ENCODE peak calls at places on chromosome 2, in ten cellular contexts. O is activated naive CD4-positive, alpha-beta T cell; H is activated naive CD8-positive, alpha-beta T cell treated with anti-CD3 and anti-CD28 coated beads, Interleukin-2, amount 50 U/mL, for 24 hours; I is NCI-H774; E is NB4; C is GM03348; W is T1000; L is astrocyte of the cerebellum; B is naive thymus-derived CD4-positive, alpha-beta T cell; Y is astrocyte. F is an unnamed sample.

GRCh38 chr2:99299580-99299979 is 1.4 kb downstream of the LYG1 start:
- DNase-seq in L (no peak), B (no peak), E (no peak), C (no peak), I (no peak), W (no peak), O (no peak), H (no peak), Y (no peak), F (no peak)

GRCh38 chr2:130964931-130965330 is 128.2 kb downstream of the ARHGEF4 start:
- DNase-seq in H (no peak), O (no peak), E (no peak), W (no peak), C (no peak), Y (no peak), L (no peak), I (no peak), B (no peak), F (no peak)

GRCh38 chr2:165793779-165794519 is at the start of gene GALNT3:
- DNase-seq in Y (no peak), E (peak; percentile 67), B (peak; percentile 7), O (no peak), I (peak; percentile 92), L (no peak), H (peak; percentile 28), C (peak; percentile 28), W (no peak), F (peak; percentile 93)

GRCh38 chr2:239267411-239267941 is 133.3 kb downstream of the HDAC4 start:
- DNase-seq in E (peak; percentile 97), W (no peak), B (peak; percentile 95), O (peak; percentile 88), C (peak; percentile 84), H (peak; percentile 88), Y (peak; percentile 87), I (no peak), L (peak; percentile 80), F (peak; percentile 64)

GRCh38 chr2:42929985-42930581 is 137.7 kb upstream of the HAAO start:
- DNase-seq in W (no peak), B (no peak), H (no peak), O (no peak), E (peak; percentile 87), L (peak; percentile 83), C (peak; percentile 70), Y (peak; percentile 82), I (no peak), F (no peak)

GRCh38 chr2:10424051-10424450 is 24.1 kb downstream of the ODC1 start:
- DNase-seq in Y (peak; percentile 70), H (no peak), W (peak; percentile 57), I (no peak), E (no peak), L (peak; percentile 94), O (no peak), B (no peak), C (no peak), F (no peak)

GRCh38 chr2:26542676-26543505 is 65.0 kb upstream of the OTOF start:
- DNase-seq in I (no peak), O (no peak), B (no peak), L (no peak), Y (no peak), H (no peak), E (no peak), C (no peak), W (no peak), F (no peak)

GRCh38 chr2:83944174-83944573 is 514.9 kb downstream of the SUCLG1 start:
- DNase-seq in O (no peak), C (no peak), Y (no peak), H (no peak), B (no peak), W (no peak), E (no peak), I (no peak), L (no peak), F (no peak)

GRCh38 chr2:205435970-205436369 is 246.3 kb upstream of the NRP2 start:
- DNase-seq in E (peak; percentile 12), I (no peak), O (no peak), C (no peak), Y (peak; percentile 53), H (no peak), W (no peak), B (no peak), L (no peak), F (peak; percentile 19)

GRCh38 chr2:85753035-85753524 is 711 bp upstream of the ATOH8 start:
- DNase-seq in B (no peak), H (no peak), L (no peak), Y (no peak), I (no peak), O (no peak), W (no peak), E (no peak), C (no peak), F (no peak)

GRCh38 chr2:72108121-72108520 is 39.5 kb downstream of the CYP26B1 start:
- DNase-seq in E (no peak), C (peak; percentile 45), L (no peak), H (no peak), B (no peak), O (no peak), I (no peak), Y (peak; percentile 30), W (no peak), F (peak; percentile 91)

GRCh38 chr2:149744845-149745244 is 157.3 kb upstream of the MMADHC start:
- DNase-seq in W (no peak), C (peak; percentile 29), B (no peak), Y (peak; percentile 63), H (no peak), O (no peak), I (no peak), E (no peak), L (no peak), F (no peak)

GRCh38 chr2:108935231-108935863 is 53.7 kb downstream of the EDAR start:
- DNase-seq in C (no peak), I (no peak), L (no peak), H (no peak), W (no peak), B (no peak), O (no peak), E (no peak), Y (no peak), F (no peak)

GRCh38 chr2:10372862-10373240 is 70.1 kb downstream of the HPCAL1 start:
- DNase-seq in O (no peak), L (no peak), Y (no peak), W (no peak), H (no peak), E (no peak), C (no peak), B (no peak), I (no peak), F (no peak)

GRCh38 chr2:88896971-88897370 is 205.5 kb downstream of the RPIA start:
- DNase-seq in B (no peak), E (no peak), I (no peak), W (no peak), L (no peak), Y (no peak), O (no peak), C (no peak), H (no peak), F (no peak)

GRCh38 chr2:174344716-174345472 is 10.1 kb downstream of the SP9 start:
- DNase-seq in C (peak; percentile 29), H (no peak), L (peak; percentile 23), E (peak; percentile 69), Y (peak; percentile 37), O (no peak), B (no peak), W (no peak), I (peak; percentile 2), F (peak; percentile 72)

GRCh38 chr2:224892574-224893204 is 149.6 kb downstream of the DOCK10 start:
- DNase-seq in B (no peak), H (no peak), O (no peak), L (no peak), I (no peak), Y (no peak), E (peak; percentile 73), C (no peak), W (no peak), F (no peak)

GRCh38 chr2:84924173-84925106 is 19.0 kb downstream of the TMSB10 start:
- DNase-seq in O (no peak), E (peak; percentile 57), B (peak; percentile 72), L (no peak), H (peak; percentile 59), W (peak; percentile 53), C (no peak), Y (peak; percentile 57), I (no peak), F (peak; percentile 74)

GRCh38 chr2:40097691-40098376 is 318.8 kb upstream of the THUMPD2 start:
- DNase-seq in W (no peak), I (no peak), B (no peak), H (no peak), C (peak; percentile 28), L (peak; percentile 65), E (no peak), O (no peak), Y (peak; percentile 91), F (peak; percentile 67)

GRCh38 chr2:28652217-28652616 is 99.4 kb upstream of the PPP1CB start:
- DNase-seq in E (no peak), Y (peak; percentile 63), C (peak; percentile 33), O (no peak), L (no peak), H (no peak), B (no peak), W (no peak), I (no peak), F (peak; percentile 41)